ENCODE peak calls at places on chromosomes 2 and 18, in seven cellular contexts. X is gastrocnemius medialis, A is IMR-90, Z is uterus, W is right lobe of liver, Y is A549, S is HCT116. Q is an unnamed sample.
A peak's percentile ranks its signal among the peaks of the same experiment; 100 is the strongest.

GRCh38 chr18:13305326-13305725 is 86.8 kb downstream of the LDLRAD4 start:
- DNase-seq in X (no peak), Y (no peak), Z (no peak), W (no peak), S (no peak), A (no peak), Q (no peak)

GRCh38 chr2:36570416-36570815 is 27.6 kb downstream of the FEZ2 start:
- DNase-seq in Z (no peak), W (no peak), S (no peak), X (no peak), Y (no peak), A (peak; percentile 68), Q (no peak)

GRCh38 chr2:84906900-84907714 is 1.7 kb downstream of the TMSB10 start:
- DNase-seq in W (peak; percentile 61), X (peak; percentile 31), S (peak; percentile 83), Z (peak; percentile 45), Y (peak; percentile 93), A (peak; percentile 75), Q (peak; percentile 88)

GRCh38 chr2:207546822-207547221 is 17.1 kb downstream of the CREB1 start:
- DNase-seq in S (no peak), Z (no peak), A (no peak), Y (no peak), W (no peak), X (no peak), Q (no peak)

GRCh38 chr2:106948550-106948949 is 62.6 kb upstream of the ST6GAL2 start:
- DNase-seq in Y (no peak), W (no peak), S (no peak), X (no peak), A (no peak), Z (no peak), Q (no peak)

GRCh38 chr2:102238039-102238756 is 51.4 kb downstream of the IL1RL2 start:
- DNase-seq in S (no peak), Y (no peak), X (no peak), Z (no peak), A (peak; percentile 83), W (no peak), Q (no peak)

GRCh38 chr18:42752921-42753320 is 362.6 kb downstream of the RIT2 start:
- DNase-seq in X (no peak), S (no peak), Z (no peak), W (no peak), A (no peak), Y (no peak), Q (no peak)

GRCh38 chr2:201130524-201131186 is 14.7 kb downstream of the CFLAR start:
- DNase-seq in Y (no peak), X (peak; percentile 59), Z (no peak), S (no peak), W (no peak), A (peak; percentile 91), Q (no peak)

GRCh38 chr2:205657579-205657978 is 24.7 kb upstream of the NRP2 start:
- DNase-seq in Y (no peak), Z (no peak), W (no peak), A (peak; percentile 78), S (no peak), X (peak; percentile 7), Q (no peak)

GRCh38 chr18:31486165-31486564 is 11.8 kb upstream of the DSG2 start:
- DNase-seq in A (no peak), X (no peak), S (no peak), W (no peak), Z (peak; percentile 40), Y (no peak), Q (no peak)

GRCh38 chr18:36530676-36531405 is 233.3 kb downstream of the FHOD3 start:
- DNase-seq in S (no peak), X (no peak), W (no peak), Y (no peak), Z (no peak), A (no peak), Q (no peak)

GRCh38 chr2:31664949-31665724 is 84.4 kb upstream of the SRD5A2 start:
- DNase-seq in S (no peak), Y (no peak), W (peak; percentile 57), Z (no peak), A (no peak), X (no peak), Q (no peak)

GRCh38 chr2:74261204-74261864 is 62.9 kb downstream of the MTHFD2 start:
- DNase-seq in X (no peak), W (no peak), A (no peak), S (peak; percentile 31), Y (peak; percentile 50), Z (peak; percentile 21), Q (peak; percentile 34)

GRCh38 chr2:235444101-235444597 is 49.7 kb upstream of the AGAP1 start:
- DNase-seq in A (no peak), Y (no peak), X (no peak), S (peak; percentile 45), W (no peak), Z (no peak), Q (no peak)

GRCh38 chr18:8990276-8991031 is 112.0 kb upstream of the NDUFV2 start:
- DNase-seq in X (peak; percentile 79), Z (no peak), A (no peak), Y (no peak), W (peak; percentile 97), S (no peak), Q (peak; percentile 35)

GRCh38 chr2:120919771-120920437 is 184.2 kb downstream of the GLI2 start:
- DNase-seq in X (peak; percentile 91), S (no peak), W (no peak), A (peak; percentile 76), Y (no peak), Z (no peak), Q (peak; percentile 73)

DNA sequence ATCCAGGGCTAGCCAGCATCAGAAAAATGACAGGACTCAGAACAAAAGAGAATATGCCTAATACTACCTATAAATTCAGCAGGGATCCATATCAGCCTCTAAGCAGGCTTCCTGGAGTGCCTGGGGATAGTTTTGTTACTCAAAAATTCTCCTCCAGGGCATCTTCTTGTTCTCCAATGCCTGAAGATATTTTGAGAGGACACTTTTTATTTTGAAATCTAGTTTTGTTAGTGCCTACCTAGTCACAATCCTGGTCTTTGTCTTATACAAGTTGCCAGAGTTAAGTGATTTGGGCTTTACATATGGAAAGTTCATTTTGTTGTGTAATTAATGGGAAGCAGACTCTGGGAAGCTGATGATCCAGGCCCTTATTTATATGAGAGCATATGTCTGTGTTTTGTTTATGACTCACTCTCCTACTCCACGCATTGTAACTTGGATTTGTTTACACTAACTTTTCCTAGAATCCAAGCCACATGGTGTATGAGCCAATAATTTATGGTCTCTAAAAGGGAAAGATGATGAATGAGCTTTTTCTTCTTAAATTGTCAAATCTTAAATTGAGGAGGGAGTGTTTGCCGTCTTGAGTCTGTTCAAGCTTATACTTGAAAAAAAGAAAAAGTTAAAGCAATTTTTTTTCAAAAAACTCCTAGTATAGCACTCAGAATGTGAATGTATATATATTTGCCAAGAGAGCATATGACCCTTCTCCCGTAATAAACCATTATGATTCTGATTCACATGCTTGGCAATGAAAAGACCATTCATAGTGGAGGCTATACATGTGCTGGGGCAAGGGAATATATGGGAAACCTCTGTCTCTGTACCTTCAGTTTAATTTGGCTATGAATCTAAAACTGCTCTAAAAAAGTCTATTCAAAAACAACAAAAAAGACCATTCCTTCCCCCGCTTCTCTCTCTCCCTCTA is 370.3 kb downstream of the SETBP1 start:
- DNase-seq in X (no peak), A (peak; percentile 96), Y (peak; percentile 6), S (no peak), W (no peak), Z (no peak), Q (no peak)
- H3K27ac ChIP-seq in X (no peak overlapping the region), A (peak overlapping the region; percentile 83), Y (no peak overlapping the region), S (no peak overlapping the region), W (no peak overlapping the region), Z (peak overlapping the region; percentile 33), Q (no peak overlapping the region)

DNA sequence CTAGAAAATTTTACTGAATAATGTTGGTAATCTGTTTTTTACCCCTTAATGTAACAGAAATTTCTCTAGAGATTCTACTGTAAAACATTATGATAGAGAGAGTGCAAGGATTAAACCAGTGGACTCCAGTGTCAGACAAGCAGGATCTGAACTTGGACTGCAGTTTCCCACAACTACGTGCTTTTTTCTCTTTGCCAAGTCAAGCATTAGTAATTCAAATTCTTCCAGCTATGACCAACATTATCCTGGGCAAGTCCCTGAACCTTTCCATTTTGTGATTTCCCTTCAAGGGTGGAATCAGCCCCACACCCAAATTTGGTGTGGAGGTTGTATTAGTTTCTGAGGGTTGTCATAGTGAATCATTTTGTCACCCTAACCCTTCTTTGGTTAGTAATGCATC is 482.0 kb downstream of the ZNF516 start:
- DNase-seq in Z (no peak), X (no peak), W (no peak), A (no peak), Y (no peak), S (no peak), Q (no peak)
- TF ChIP-seq POLR2A in Z (no peak), X (no peak), W (no peak), A (no peak), Y (no peak), S (no peak), Q (no peak)

GRCh38 chr2:236909802-236910201 is 175.9 kb upstream of the COPS8 start:
- DNase-seq in A (no peak), Z (no peak), S (no peak), Y (no peak), X (no peak), W (no peak), Q (no peak)

GRCh38 chr2:236903978-236904377 is 181.7 kb upstream of the COPS8 start:
- DNase-seq in X (no peak), W (no peak), Y (no peak), Z (no peak), S (no peak), A (no peak), Q (no peak)

GRCh38 chr2:236899945-236900640 is 185.6 kb upstream of the COPS8 start:
- DNase-seq in W (no peak), Z (no peak), X (no peak), Y (no peak), S (no peak), A (no peak), Q (no peak)

GRCh38 chr2:236908456-236909388 is 177.0 kb upstream of the COPS8 start:
- DNase-seq in X (no peak), S (no peak), Z (no peak), A (no peak), W (no peak), Y (no peak), Q (no peak)

DNA sequence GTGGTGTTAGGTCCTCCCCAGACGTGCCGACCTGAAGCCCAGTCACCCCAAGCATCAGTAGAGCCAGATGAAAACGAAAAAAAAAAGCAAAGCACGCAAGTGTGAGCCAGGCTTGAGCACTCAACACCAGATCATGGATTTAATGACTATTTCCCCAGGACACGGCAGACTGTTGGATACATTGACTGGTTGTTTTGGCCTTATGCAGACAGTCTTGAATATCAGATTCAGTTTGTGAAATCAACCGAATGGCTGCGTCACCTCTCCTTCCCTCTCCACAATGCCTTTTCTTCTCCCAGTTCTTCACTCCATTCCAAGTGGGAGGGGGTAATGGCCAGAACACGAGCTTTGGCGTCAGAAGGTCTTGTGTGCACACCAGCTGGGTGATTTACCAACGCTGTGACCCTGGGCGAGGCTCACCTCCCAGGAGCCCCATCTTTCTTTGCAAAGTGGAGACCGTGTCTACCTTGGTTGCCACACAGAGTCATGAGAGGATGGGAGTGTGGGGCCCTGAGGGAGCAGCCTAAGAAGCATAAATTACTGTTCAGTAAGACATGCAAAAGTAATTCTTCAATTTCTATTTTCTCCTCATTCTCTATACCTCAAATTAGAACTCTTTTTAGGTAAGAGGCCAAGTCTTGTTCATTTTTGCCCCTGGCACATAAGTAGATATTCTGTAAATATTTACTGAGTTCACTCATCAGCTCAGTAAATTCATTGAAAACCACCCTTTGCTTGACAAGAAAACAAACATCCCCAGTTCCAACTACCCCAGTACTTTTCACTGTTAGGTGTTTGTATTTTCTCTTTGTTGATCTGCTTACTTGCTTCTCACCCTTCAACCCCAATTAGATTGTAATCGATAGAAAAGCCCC is 181.1 kb upstream of the COPS8 start:
- DNase-seq in Y (no peak), X (no peak), W (no peak), A (no peak), S (no peak), Z (no peak), Q (no peak)
- H3K4me3 ChIP-seq in Y (no peak overlapping the region), X (no peak overlapping the region), W (no peak overlapping the region), A (no peak overlapping the region), S (no peak overlapping the region), Z (no peak overlapping the region), Q (no peak overlapping the region)

GRCh38 chr2:15729709-15730544 is 138.3 kb downstream of the DDX1 start:
- DNase-seq in Z (no peak), W (no peak), A (no peak), Y (no peak), X (no peak), S (no peak), Q (no peak)
- H3K27ac ChIP-seq in Z (no peak overlapping the region), W (no peak overlapping the region), A (no peak overlapping the region), Y (peak overlapping the region; percentile 62), X (peak overlapping the region; percentile 48), S (no peak overlapping the region), Q (peak overlapping the region; percentile 66)

Q was measured in heart left ventricle.